ENCODE peak calls at places on chromosomes 1 and 21, in four cellular contexts. Y is fibroblast of mammary gland, W is bronchial epithelial cell, V is AG04450. T is an unnamed sample.

GRCh38 chr1:8004803-8005573 is 21.1 kb downstream of the ERRFI1 start:
- DNase-seq in V (peak; percentile 89), Y (peak; percentile 100), W (peak; percentile 99), T (peak; percentile 90)

GRCh38 chr1:4109626-4109940 is 209.5 kb upstream of the C1orf174 start:
- DNase-seq in Y (no peak), W (no peak), V (no peak), T (no peak)

GRCh38 chr1:179327679-179328078 is 34.1 kb downstream of the SOAT1 start:
- DNase-seq in Y (peak; percentile 8), V (no peak), W (no peak), T (no peak)

GRCh38 chr1:160123726-160124125 is 8.2 kb downstream of the ATP1A2 start:
- DNase-seq in Y (no peak), V (no peak), W (no peak), T (no peak)

GRCh38 chr1:52296345-52296744 is 69.7 kb downstream of the CC2D1B start:
- DNase-seq in W (peak; percentile 62), Y (peak; percentile 71), V (peak; percentile 38), T (peak; percentile 16)

GRCh38 chr1:44264143-44264542 is 50.9 kb downstream of the DMAP1 start:
- DNase-seq in Y (no peak), V (no peak), W (no peak), T (no peak)

GRCh38 chr1:58649555-58649954 is 50.3 kb downstream of the MYSM1 start:
- DNase-seq in V (no peak), W (no peak), Y (no peak), T (no peak)

GRCh38 chr1:213761845-213762407 is 225.8 kb upstream of the PROX1 start:
- DNase-seq in W (peak; percentile 13), Y (no peak), V (no peak), T (no peak)

DNA sequence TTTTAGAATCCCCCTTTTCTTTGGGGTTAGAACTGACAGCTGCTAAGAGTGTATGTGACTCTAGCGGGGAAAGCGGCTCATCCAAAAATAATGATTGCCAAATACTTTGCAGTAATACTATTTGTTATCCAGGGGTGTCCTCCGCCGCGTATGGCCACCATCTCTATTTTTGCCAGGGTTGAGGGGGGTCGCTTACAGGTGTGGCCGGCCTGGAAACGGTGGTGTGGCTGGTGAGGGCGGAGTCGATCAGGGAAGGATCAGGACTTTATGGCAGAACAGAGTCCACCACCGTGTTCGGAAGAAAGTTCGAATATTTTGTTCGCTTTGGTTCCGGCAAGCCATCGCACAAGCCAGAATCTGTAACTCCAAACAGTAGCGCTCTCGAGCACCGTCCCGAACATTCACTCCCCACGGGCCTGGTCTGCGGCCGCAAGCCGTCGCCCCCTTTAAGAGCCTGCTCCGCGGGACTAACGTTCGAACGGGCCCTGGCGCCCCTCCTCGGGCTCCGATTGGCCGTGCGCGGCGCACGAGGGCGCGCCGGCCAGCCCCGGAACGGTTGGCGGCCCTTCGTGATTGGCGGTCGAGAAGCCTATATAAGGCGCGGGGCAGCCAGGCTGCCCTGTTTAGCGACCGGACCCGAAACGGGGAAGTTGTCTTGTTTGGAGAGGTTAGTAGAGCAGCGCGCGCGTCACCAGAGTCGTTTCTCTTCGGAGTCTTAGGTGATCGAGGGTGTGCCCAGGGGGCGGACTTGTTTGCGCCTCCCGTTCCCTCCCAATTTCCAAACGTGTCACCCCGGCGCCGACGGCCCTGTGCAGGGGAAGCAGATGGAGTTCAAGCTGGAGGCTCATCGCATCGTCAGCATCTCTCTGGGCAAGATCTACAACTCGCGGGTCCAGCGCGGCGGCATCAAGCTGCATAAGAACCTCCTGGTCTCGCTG is at the start of gene IER5:
- DNase-seq in V (peak; percentile 85), W (peak; percentile 89), Y (peak; percentile 95), T (peak; percentile 85)
- TF ChIP-seq CTCF in V (no peak), W (no peak), Y (no peak), T (no peak)

GRCh38 chr1:109024651-109025050 is 17.3 kb downstream of the WDR47 start:
- DNase-seq in W (no peak), Y (peak; percentile 2), V (no peak), T (no peak)
- TF ChIP-seq CTCF in W (no peak), Y (no peak), V (peak; percentile 6), T (no peak)

DNA sequence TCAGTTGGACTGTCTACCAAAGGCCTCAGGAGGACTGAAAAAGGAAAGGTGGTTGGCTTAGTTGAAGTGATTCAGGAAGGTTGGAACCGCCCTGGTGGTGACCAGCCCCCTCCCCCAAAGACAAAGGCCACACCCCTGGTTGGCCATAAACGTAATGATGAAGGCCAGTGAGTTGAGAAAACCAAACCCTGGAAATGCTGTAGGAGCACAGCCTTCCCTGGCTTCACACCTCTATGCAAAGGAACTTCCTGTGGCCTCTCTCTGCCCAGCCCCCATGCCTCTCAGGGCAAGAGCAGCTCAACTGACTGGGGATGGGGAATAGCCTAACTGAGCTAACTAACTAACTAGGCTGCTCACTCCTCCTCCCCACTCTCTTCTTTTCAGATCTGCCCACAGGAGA is 90.4 kb downstream of the NPHP4 start:
- DNase-seq in V (no peak), Y (no peak), W (no peak), T (no peak)
- TF ChIP-seq CTCF in V (no peak), Y (no peak), W (no peak), T (no peak)

DNA sequence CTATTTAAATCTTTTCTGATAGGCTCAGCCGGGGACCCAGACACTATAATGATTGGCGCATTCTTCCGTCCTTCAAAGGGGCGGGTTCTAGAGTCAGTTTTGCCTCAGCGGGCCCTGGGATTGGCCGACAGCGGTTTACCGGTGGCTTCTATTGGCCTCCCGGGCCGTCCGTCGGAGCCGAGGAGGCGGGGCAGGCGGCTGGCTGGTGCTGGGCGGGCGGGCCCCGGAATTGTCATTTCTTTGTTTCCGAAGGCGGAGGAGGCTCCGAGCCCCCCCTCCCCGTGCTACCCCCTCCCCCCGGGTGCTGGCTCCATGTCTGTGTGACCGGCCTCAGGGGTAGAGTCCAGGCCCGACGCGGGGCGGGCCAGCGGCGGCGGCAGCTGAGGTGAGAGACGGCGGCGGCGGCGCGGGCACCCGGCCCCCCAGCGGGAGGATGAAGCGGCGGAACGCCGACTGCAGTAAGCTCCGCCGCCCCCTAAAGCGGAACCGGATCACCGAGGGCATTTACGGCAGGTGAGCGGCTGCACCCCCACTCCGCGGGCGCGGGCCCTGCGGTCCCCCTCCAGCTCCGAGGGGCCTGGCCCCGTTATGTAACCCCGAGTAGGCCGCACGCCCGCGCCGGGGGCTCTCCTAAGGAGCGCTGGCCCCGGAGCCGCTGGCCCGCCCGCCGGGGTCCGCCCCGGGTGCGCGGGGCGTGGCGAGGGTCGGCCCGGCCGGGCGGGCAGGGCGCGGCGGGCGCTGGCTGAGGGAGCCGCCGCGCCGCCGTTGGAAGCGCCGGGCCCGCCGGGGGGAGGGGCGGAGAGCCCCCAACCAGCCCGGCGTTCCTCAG is at the start of gene MACO1:
- DNase-seq in V (peak; percentile 89), W (peak; percentile 88), Y (peak; percentile 94), T (peak; percentile 89)
- TF ChIP-seq CTCF in V (no peak), W (peak; percentile 2), Y (no peak), T (no peak)

GRCh38 chr1:230186003-230186863 is 119.2 kb downstream of the GALNT2 start:
- DNase-seq in V (peak; percentile 57), W (peak; percentile 99), Y (peak; percentile 92), T (peak; percentile 43)

GRCh38 chr1:230187290-230187689 is 120.3 kb downstream of the GALNT2 start:
- DNase-seq in W (no peak), V (no peak), Y (no peak), T (no peak)

GRCh38 chr1:230188826-230189225 is 121.8 kb downstream of the GALNT2 start:
- DNase-seq in W (no peak), V (no peak), Y (no peak), T (no peak)

GRCh38 chr1:230185076-230186001 is 118.3 kb downstream of the GALNT2 start:
- DNase-seq in V (no peak), Y (no peak), W (peak; percentile 18), T (no peak)

DNA sequence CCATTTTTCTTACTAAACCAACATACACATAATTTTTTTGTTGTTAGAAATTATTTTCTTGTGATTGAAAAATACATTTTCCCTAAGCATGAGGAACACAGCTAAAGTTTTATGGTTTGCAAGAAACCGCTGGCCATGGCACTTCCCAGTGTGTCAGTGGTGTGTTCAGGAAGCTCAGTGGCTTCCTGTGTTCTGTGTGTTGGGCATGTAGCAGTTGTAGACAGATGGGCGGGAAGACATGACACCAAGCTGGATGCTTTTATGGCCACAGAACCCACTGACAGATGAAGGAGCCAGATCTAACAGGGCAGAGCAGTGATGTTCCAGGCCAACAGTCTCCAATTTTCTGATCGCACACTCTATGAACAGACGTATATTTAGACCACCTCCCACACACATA is 119.8 kb downstream of the GALNT2 start:
- DNase-seq in W (no peak), V (no peak), Y (no peak), T (no peak)
- TF ChIP-seq CTCF in W (no peak), V (no peak), Y (no peak), T (no peak)

GRCh38 chr21:46244602-46245001 is 16.0 kb upstream of the LSS start:
- DNase-seq in V (no peak), Y (no peak), W (no peak), T (no peak)

GRCh38 chr21:46246345-46246744 is 17.8 kb upstream of the LSS start:
- DNase-seq in V (no peak), W (no peak), Y (no peak), T (no peak)

GRCh38 chr21:46243865-46244490 is 15.4 kb upstream of the LSS start:
- DNase-seq in V (no peak), W (no peak), Y (no peak), T (no peak)

GRCh38 chr21:46243325-46243724 is 14.8 kb upstream of the LSS start:
- DNase-seq in W (no peak), V (no peak), Y (no peak), T (no peak)

DNA sequence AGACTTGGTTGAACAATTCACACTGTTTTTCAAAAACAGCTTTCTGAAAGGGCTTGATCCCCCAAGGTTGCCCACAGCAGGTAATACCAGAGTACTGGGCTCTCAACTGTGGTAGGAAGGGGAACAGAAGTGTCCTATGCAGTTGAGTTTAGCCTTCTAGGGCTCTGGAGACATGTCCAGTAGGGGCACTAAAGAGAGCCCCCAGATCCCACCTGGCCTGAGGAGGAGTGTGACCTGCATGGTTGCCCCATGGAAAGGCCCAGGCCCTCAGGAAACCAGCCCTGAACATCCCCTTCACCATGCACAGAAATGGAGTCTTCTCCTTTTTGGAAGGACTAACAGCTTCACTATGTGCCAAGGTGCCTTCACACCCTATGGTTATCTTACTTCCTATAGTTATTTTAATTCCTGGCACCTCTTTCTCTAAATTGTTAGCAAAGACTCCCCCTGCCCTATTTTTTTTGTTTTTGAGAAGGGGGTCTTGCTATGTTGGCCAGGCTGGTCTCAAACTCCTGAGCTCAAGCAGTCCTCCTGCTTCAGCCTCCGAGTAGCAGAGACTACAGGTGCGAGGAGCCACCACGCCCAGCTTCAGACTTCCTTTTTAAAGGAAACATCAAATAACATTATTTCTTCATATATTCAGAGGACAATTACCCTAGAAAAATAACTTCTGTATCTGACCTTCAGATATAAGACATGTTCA is 16.8 kb upstream of the LSS start:
- DNase-seq in Y (no peak), W (no peak), V (no peak), T (no peak)
- TF ChIP-seq CTCF in Y (no peak), W (no peak), V (no peak), T (no peak)

DNA sequence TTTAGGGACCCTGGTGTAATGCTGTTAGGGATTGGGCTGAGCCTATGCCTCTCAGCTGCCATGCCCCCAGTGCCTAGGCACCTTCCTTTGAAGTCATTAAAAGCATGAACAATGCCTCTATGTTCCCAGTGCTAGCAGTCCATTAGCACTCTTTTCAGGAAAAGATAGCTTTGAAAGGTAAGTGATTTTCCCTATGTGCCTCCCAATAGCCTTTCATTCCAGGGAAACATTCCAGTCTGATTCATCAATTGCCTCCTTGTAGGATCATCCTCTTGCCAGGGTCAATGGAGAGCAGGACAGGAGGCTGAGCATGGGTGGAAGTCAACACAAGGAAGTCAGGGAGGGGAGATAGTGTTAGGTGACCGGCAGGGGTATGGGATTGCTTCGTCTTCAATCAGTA is 8.6 kb upstream of the IGSF21 start:
- DNase-seq in Y (no peak), W (no peak), V (no peak), T (no peak)
- TF ChIP-seq CTCF in Y (no peak), W (no peak), V (no peak), T (no peak)